ENCODE peak calls at places on chromosome 5, in six cellular contexts. Y is fibroblast of lung; L is progenitor cell of endocrine pancreas; C is substantia nigra; F is activated naive CD4-positive, alpha-beta T cell treated with anti-CD3 and anti-CD28 coated beads for 36 hours; R is effector memory CD8-positive, alpha-beta T cell. M is an unnamed sample.

GRCh38 chr5:155066886-155067595 is 53.5 kb downstream of the KIF4B start:
- DNase-seq in C (no peak), F (no peak), Y (no peak), R (no peak), L (no peak), M (no peak)

GRCh38 chr5:143694357-143694756 is 117.6 kb upstream of the HMHB1 start:
- DNase-seq in Y (no peak), L (no peak), C (no peak), F (no peak), R (no peak), M (no peak)

GRCh38 chr5:68740204-68740910 is 353.5 kb upstream of the SLC30A5 start:
- DNase-seq in R (no peak), Y (no peak), F (no peak), C (no peak), L (no peak), M (peak; percentile 60)

GRCh38 chr5:143235423-143235822 is 168.1 kb downstream of the NR3C1 start:
- DNase-seq in Y (peak; percentile 83), F (no peak), R (no peak), C (no peak), L (no peak), M (no peak)

GRCh38 chr5:36683821-36684434 is 77.5 kb downstream of the SLC1A3 start:
- DNase-seq in L (no peak), F (no peak), C (peak; percentile 81), R (no peak), Y (no peak), M (no peak)

GRCh38 chr5:88085462-88085861 is 183.2 kb downstream of the TMEM161B start:
- DNase-seq in R (no peak), C (no peak), Y (peak; percentile 4), F (no peak), L (no peak), M (no peak)

GRCh38 chr5:105475401-105475800 is 1912.8 kb upstream of the NUDT12 start:
- DNase-seq in L (no peak), F (no peak), Y (no peak), R (no peak), C (no peak), M (no peak)

GRCh38 chr5:120436996-120437395 is 27.1 kb upstream of the PRR16 start:
- DNase-seq in C (no peak), Y (peak; percentile 71), R (no peak), F (no peak), L (no peak), M (no peak)

GRCh38 chr5:151082976-151083651 is 2.3 kb upstream of the TNIP1 start:
- DNase-seq in L (no peak), Y (peak; percentile 49), C (no peak), R (no peak), F (peak; percentile 91), M (no peak)

GRCh38 chr5:1112596-1113331 is 901 bp upstream of the SLC12A7 start:
- DNase-seq in L (no peak), R (no peak), Y (no peak), F (no peak), C (no peak), M (no peak)

GRCh38 chr5:117690603-117691002 is 1116.0 kb upstream of the SEMA6A start:
- DNase-seq in Y (no peak), L (no peak), R (no peak), F (no peak), C (no peak), M (no peak)

GRCh38 chr5:37900692-37901091 is 60.9 kb upstream of the GDNF start:
- DNase-seq in F (no peak), R (no peak), L (no peak), C (peak; percentile 5), Y (peak; percentile 35), M (no peak)

GRCh38 chr5:170644501-170644900 is 139.0 kb upstream of the GABRP start:
- DNase-seq in L (no peak), F (no peak), Y (no peak), C (no peak), R (no peak), M (no peak)

GRCh38 chr5:141507387-141508091 is 18.7 kb downstream of the PCDHGC5 start:
- DNase-seq in R (no peak), F (no peak), C (no peak), Y (peak; percentile 89), L (no peak), M (no peak)

GRCh38 chr5:133895979-133896378 is 72.4 kb downstream of the C5orf15 start:
- DNase-seq in L (no peak), Y (no peak), C (no peak), R (no peak), F (peak; percentile 32), M (no peak)

GRCh38 chr5:67028371-67028770 is 168.2 kb downstream of the CD180 start:
- DNase-seq in L (no peak), R (no peak), C (no peak), F (peak; percentile 45), Y (peak; percentile 38), M (no peak)

GRCh38 chr5:109992264-109992915 is 302.7 kb downstream of the MAN2A1 start:
- DNase-seq in L (no peak), Y (no peak), R (no peak), F (no peak), C (no peak), M (no peak)

GRCh38 chr5:10626473-10627013 is 62.7 kb downstream of the ANKRD33B start:
- DNase-seq in L (no peak), R (no peak), F (no peak), Y (no peak), C (no peak), M (no peak)

GRCh38 chr5:134242146-134242545 is 16.3 kb upstream of the PPP2CA start:
- DNase-seq in L (no peak), Y (peak; percentile 92), R (no peak), F (no peak), C (peak; percentile 24), M (no peak)

GRCh38 chr5:123874600-123875201 is 362.7 kb downstream of the CSNK1G3 start:
- DNase-seq in R (no peak), C (peak; percentile 50), F (no peak), Y (peak; percentile 89), L (no peak), M (no peak)

GRCh38 chr5:149014634-149015033 is 48.2 kb downstream of the SH3TC2 start:
- DNase-seq in F (no peak), L (no peak), R (no peak), Y (no peak), C (no peak), M (no peak)

GRCh38 chr5:19322716-19323485 is 665.1 kb downstream of the CDH18 start:
- DNase-seq in C (no peak), Y (peak; percentile 74), L (no peak), F (no peak), R (no peak), M (no peak)

GRCh38 chr5:6435356-6435755 is 13.3 kb upstream of the UBE2QL1 start:
- DNase-seq in Y (no peak), F (peak; percentile 28), R (no peak), C (no peak), L (peak; percentile 28), M (peak; percentile 10)

GRCh38 chr5:138698713-138699112 is 54.5 kb upstream of the CTNNA1 start:
- DNase-seq in F (no peak), R (no peak), C (no peak), L (no peak), Y (no peak), M (peak; percentile 43)

GRCh38 chr5:77867194-77867691 is 91.1 kb upstream of the TBCA start:
- DNase-seq in Y (no peak), C (no peak), R (no peak), F (no peak), L (no peak), M (no peak)

GRCh38 chr5:78509145-78509865 is 139.3 kb downstream of the LHFPL2 start:
- DNase-seq in C (no peak), F (no peak), Y (no peak), R (no peak), L (no peak), M (no peak)

GRCh38 chr5:113038136-113038535 is 61.5 kb downstream of the DCP2 start:
- DNase-seq in Y (no peak), F (no peak), C (no peak), L (no peak), R (no peak), M (no peak)

GRCh38 chr5:178460598-178461425 is 129.4 kb downstream of the COL23A1 start:
- DNase-seq in C (peak; percentile 71), F (peak; percentile 73), R (peak; percentile 21), L (peak; percentile 74), Y (no peak), M (peak; percentile 35)

GRCh38 chr5:130324953-130325671 is 420.8 kb downstream of the CHSY3 start:
- DNase-seq in R (no peak), Y (peak; percentile 23), F (no peak), C (no peak), L (no peak), M (no peak)

GRCh38 chr5:74490814-74491213 is 149.7 kb downstream of the ENC1 start:
- DNase-seq in L (no peak), Y (no peak), R (no peak), F (no peak), C (no peak), M (no peak)

GRCh38 chr5:143166661-143167420 is 236.6 kb downstream of the NR3C1 start:
- DNase-seq in F (no peak), Y (no peak), R (no peak), C (no peak), L (no peak), M (no peak)

GRCh38 chr5:73748510-73749410 is 122.8 kb downstream of the ARHGEF28 start:
- DNase-seq in F (no peak), L (no peak), Y (peak; percentile 65), C (no peak), R (no peak), M (no peak)

GRCh38 chr5:59473611-59474010 is 419.9 kb downstream of the PDE4D start:
- DNase-seq in F (no peak), L (no peak), C (no peak), Y (peak; percentile 23), R (no peak), M (no peak)

GRCh38 chr5:69292349-69292748 is 40.3 kb downstream of the CCDC125 start:
- DNase-seq in Y (no peak), R (no peak), L (no peak), C (no peak), F (no peak), M (no peak)

M was measured in DND-41.